ENCODE peak calls at places on chromosomes 6 and 20, in four cellular contexts. Y, Z, L and I are unnamed samples. For H3K4me1, the result is how much of the 10 kb centered on the place peaks cover.

GRCh38 chr6:25290306-25291060 is 11.3 kb downstream of the CARMIL1 start:
- DNase-seq in Y (no peak), Z (no peak), L (no peak), I (no peak)

GRCh38 chr20:57391439-57392129 is 388 bp downstream of the RBM38 start:
- DNase-seq in Y (peak), Z (peak), L (peak), I (no peak)

GRCh38 chr20:36571564-36572504 is 1.6 kb upstream of the TGIF2 start:
- DNase-seq in Y (no peak), Z (no peak), L (no peak), I (no peak)

GRCh38 chr6:30743099-30744053 is 889 bp upstream of the FLOT1 start:
- DNase-seq in Y (peak), Z (peak), L (peak), I (peak)

GRCh38 chr6:166019214-166019613 is 148.4 kb downstream of the TBXT start:
- DNase-seq in Y (no peak), Z (no peak), L (no peak), I (no peak)

GRCh38 chr20:10034717-10035571 is at the start of gene ANKEF1:
- DNase-seq in Y (peak), Z (peak), L (peak), I (peak)

GRCh38 chr6:148709577-148709976 is 37.3 kb upstream of the UST start:
- DNase-seq in Y (no peak), Z (no peak), L (no peak), I (no peak)

GRCh38 chr6:150167479-150167873 is 24.6 kb downstream of the PPP1R14C start:
- DNase-seq in Y (no peak), Z (no peak), L (no peak), I (no peak)

GRCh38 chr20:44805991-44806729 is 4.2 kb downstream of the RIMS4 start:
- DNase-seq in Y (no peak), Z (peak), L (no peak), I (peak)

GRCh38 chr6:10720229-10720959 is 2.5 kb upstream of the TMEM14C start:
- DNase-seq in Y (peak), Z (peak), L (peak), I (peak)

GRCh38 chr6:4282926-4283325 is 147.6 kb upstream of the ECI2 start:
- DNase-seq in Y (no peak), Z (no peak), L (no peak), I (no peak)

GRCh38 chr6:53347250-53347920 is 1.4 kb downstream of the ELOVL5 start:
- DNase-seq in Y (peak), Z (no peak), L (no peak), I (no peak)

GRCh38 chr20:8535403-8536003 is 403.4 kb downstream of the PLCB1 start:
- DNase-seq in Y (no peak), Z (no peak), L (no peak), I (no peak)

GRCh38 chr6:3403244-3404154 is 53.4 kb downstream of the SLC22A23 start:
- DNase-seq in Y (no peak), Z (no peak), L (peak), I (peak)

GRCh38 chr6:31300797-31301196 is 28.9 kb upstream of the HLA-C start:
- DNase-seq in Y (no peak), Z (no peak), L (no peak), I (no peak)

GRCh38 chr6:16129623-16130243 is 847 bp downstream of the MYLIP start:
- DNase-seq in Y (no peak), Z (peak), L (peak), I (peak)

GRCh38 chr20:35953411-35954199 is 697 bp downstream of the SCAND1 start:
- DNase-seq in Y (peak), Z (peak), L (peak), I (no peak)

GRCh38 chr20:3843490-3843889 is 3.1 kb upstream of the MAVS start:
- DNase-seq in Y (no peak), Z (no peak), L (peak), I (no peak)

GRCh38 chr20:61054411-61054810 is 197.7 kb upstream of the CDH4 start:
- DNase-seq in Y (no peak), Z (no peak), L (no peak), I (no peak)

GRCh38 chr20:61052796-61053442 is 199.1 kb upstream of the CDH4 start:
- DNase-seq in Y (no peak), Z (no peak), L (no peak), I (no peak)

GRCh38 chr20:61053487-61054277 is 198.4 kb upstream of the CDH4 start:
- DNase-seq in Y (no peak), Z (no peak), L (no peak), I (no peak)

GRCh38 chr20:61050491-61050890 is 201.6 kb upstream of the CDH4 start:
- DNase-seq in Y (no peak), Z (no peak), L (no peak), I (no peak)

DNA sequence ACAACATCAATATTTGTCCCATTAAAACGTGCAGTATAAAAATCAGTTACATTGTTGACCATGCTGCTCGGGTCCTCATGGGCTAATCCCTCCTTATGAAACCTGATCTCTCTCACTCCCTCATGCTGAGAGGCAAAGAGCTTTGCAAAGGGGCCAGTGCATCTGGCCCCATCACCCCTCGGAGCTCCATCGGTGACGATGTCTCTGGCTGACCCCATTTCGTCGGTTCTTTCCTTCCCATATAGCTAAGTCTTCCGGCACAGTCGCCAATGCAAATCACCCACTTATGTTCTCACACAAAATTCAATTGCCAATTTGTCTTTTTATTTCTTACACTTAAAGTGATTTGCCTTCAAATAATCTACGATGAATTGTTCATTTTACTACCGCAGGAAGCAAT is 199.9 kb upstream of the CDH4 start:
- DNase-seq in Y (no peak), Z (no peak), L (no peak), I (no peak)
- H3K4me1 ChIP-seq in Y (under half), Z (under half), L (under half), I (under half)

GRCh38 chr20:33275871-33276270 is 7.1 kb upstream of the BPIFB1 start:
- DNase-seq in Y (no peak), Z (no peak), L (no peak), I (no peak)
- H3K4me1 ChIP-seq in Y (under half), Z (under half), L (under half), I (under half)

DNA sequence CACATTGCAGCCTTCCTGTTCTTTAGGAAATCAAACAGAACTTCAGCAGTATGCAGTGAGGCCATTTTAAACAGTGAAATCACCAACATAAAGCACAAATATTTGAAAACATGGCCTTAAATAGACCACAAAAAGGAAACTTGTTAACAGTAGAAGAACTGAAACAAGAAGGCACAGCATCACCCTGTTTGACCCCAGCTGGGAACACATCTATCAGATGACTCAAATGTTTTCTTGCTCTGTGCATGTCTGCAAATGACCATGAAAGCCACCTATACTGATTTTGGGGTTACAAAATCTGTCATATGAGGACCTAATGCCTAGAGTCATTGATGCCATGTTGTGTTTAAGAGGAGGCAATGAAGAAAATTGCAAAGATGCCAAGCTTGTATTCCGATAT is 123.8 kb upstream of the ADGRF1 start:
- DNase-seq in Y (no peak), Z (no peak), L (no peak), I (no peak)
- H3K4me1 ChIP-seq in Y (under half), Z (under half), L (under half), I (under half)

DNA sequence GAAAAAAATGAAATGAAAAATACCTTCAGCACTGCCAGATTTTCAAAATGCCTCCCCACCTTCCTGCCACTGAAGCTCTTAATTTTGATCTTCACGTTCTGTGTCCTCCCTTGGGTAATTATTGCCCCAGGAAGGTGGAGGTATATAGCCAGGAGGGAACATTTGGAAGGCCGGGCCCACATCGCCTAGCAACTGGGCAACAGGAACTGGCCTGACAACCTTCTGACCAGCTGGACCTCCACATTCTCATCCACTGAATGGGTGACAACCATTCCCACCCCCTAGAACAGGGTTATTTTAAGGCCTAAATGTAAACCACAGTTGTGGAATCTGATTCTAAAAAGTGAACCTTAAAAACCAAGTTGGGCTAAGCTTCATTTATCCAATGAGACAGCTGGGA is 3.2 kb downstream of the RRBP1 start:
- DNase-seq in Y (no peak), Z (no peak), L (no peak), I (no peak)
- H3K4me1 ChIP-seq in Y (under half), Z (under half), L (under half), I (under half)